ENCODE peak calls at places on chromosomes 12 and 14, in nine cellular contexts. One of them, this sample, is unnamed.

GRCh38 chr14:100554082-100554677 is 33.0 kb downstream of the BEGAIN start:
- DNase-seq in heart right ventricle: peak; percentile 43
- DNase-seq in OCI-LY7: no peak
- DNase-seq in mesendoderm: no peak
- DNase-seq in aorta: no peak
- DNase-seq in A673: peak; percentile 36
- DNase-seq in Peyer's patch: peak; percentile 85
- DNase-seq in upper lobe of right lung: peak; percentile 74
- DNase-seq in tibial artery: no peak
- DNase-seq in this sample: no peak

GRCh38 chr14:25150934-25151790 is 101.2 kb upstream of the STXBP6 start:
- DNase-seq in heart right ventricle: no peak
- DNase-seq in OCI-LY7: peak; percentile 55
- DNase-seq in mesendoderm: peak; percentile 57
- DNase-seq in aorta: no peak
- DNase-seq in A673: peak; percentile 68
- DNase-seq in Peyer's patch: no peak
- DNase-seq in upper lobe of right lung: no peak
- DNase-seq in tibial artery: no peak
- DNase-seq in this sample: no peak

GRCh38 chr14:71238835-71239234 is 331.6 kb downstream of the PCNX1 start:
- DNase-seq in heart right ventricle: no peak
- DNase-seq in OCI-LY7: no peak
- DNase-seq in mesendoderm: no peak
- DNase-seq in aorta: no peak
- DNase-seq in A673: no peak
- DNase-seq in Peyer's patch: no peak
- DNase-seq in upper lobe of right lung: no peak
- DNase-seq in tibial artery: no peak
- DNase-seq in this sample: no peak

GRCh38 chr12:81942588-81942987 is 183.4 kb upstream of the PPFIA2 start:
- DNase-seq in heart right ventricle: no peak
- DNase-seq in OCI-LY7: no peak
- DNase-seq in mesendoderm: no peak
- DNase-seq in aorta: no peak
- DNase-seq in A673: no peak
- DNase-seq in Peyer's patch: no peak
- DNase-seq in upper lobe of right lung: no peak
- DNase-seq in tibial artery: no peak
- DNase-seq in this sample: no peak

GRCh38 chr12:22518067-22518719 is 26.1 kb downstream of the C2CD5 start:
- DNase-seq in heart right ventricle: peak; percentile 47
- DNase-seq in OCI-LY7: no peak
- DNase-seq in mesendoderm: no peak
- DNase-seq in aorta: no peak
- DNase-seq in A673: no peak
- DNase-seq in Peyer's patch: no peak
- DNase-seq in upper lobe of right lung: no peak
- DNase-seq in tibial artery: no peak
- DNase-seq in this sample: no peak

GRCh38 chr12:89710873-89711179 is 2.2 kb upstream of the ATP2B1 start:
- DNase-seq in heart right ventricle: no peak
- DNase-seq in OCI-LY7: no peak
- DNase-seq in mesendoderm: no peak
- DNase-seq in aorta: no peak
- DNase-seq in A673: no peak
- DNase-seq in Peyer's patch: no peak
- DNase-seq in upper lobe of right lung: no peak
- DNase-seq in tibial artery: no peak
- DNase-seq in this sample: no peak

GRCh38 chr12:94813314-94813713 is 163.0 kb upstream of the TMCC3 start:
- DNase-seq in heart right ventricle: no peak
- DNase-seq in OCI-LY7: peak; percentile 59
- DNase-seq in mesendoderm: no peak
- DNase-seq in aorta: no peak
- DNase-seq in A673: no peak
- DNase-seq in Peyer's patch: no peak
- DNase-seq in upper lobe of right lung: no peak
- DNase-seq in tibial artery: no peak
- DNase-seq in this sample: no peak

GRCh38 chr12:47850153-47851084 is 30.7 kb upstream of the HDAC7 start:
- DNase-seq in heart right ventricle: no peak
- DNase-seq in OCI-LY7: no peak
- DNase-seq in mesendoderm: peak; percentile 88
- DNase-seq in aorta: no peak
- DNase-seq in A673: no peak
- DNase-seq in Peyer's patch: no peak
- DNase-seq in upper lobe of right lung: no peak
- DNase-seq in tibial artery: no peak
- DNase-seq in this sample: no peak

GRCh38 chr12:120528861-120529525 is at the start of gene COQ5:
- DNase-seq in heart right ventricle: peak; percentile 94
- DNase-seq in OCI-LY7: peak; percentile 86
- DNase-seq in mesendoderm: peak; percentile 93
- DNase-seq in aorta: peak; percentile 92
- DNase-seq in A673: peak; percentile 95
- DNase-seq in Peyer's patch: peak; percentile 92
- DNase-seq in upper lobe of right lung: peak; percentile 94
- DNase-seq in tibial artery: peak; percentile 92
- DNase-seq in this sample: peak; percentile 90

GRCh38 chr12:49389092-49389703 is 21.9 kb downstream of the SPATS2 start:
- DNase-seq in heart right ventricle: no peak
- DNase-seq in OCI-LY7: no peak
- DNase-seq in mesendoderm: peak; percentile 92
- DNase-seq in aorta: peak; percentile 70
- DNase-seq in A673: no peak
- DNase-seq in Peyer's patch: no peak
- DNase-seq in upper lobe of right lung: peak; percentile 78
- DNase-seq in tibial artery: peak; percentile 27
- DNase-seq in this sample: peak; percentile 55

GRCh38 chr14:23566782-23567185 is 807 bp downstream of the AP1G2 start:
- DNase-seq in heart right ventricle: no peak
- DNase-seq in OCI-LY7: no peak
- DNase-seq in mesendoderm: no peak
- DNase-seq in aorta: no peak
- DNase-seq in A673: no peak
- DNase-seq in Peyer's patch: no peak
- DNase-seq in upper lobe of right lung: no peak
- DNase-seq in tibial artery: no peak
- DNase-seq in this sample: no peak

GRCh38 chr12:26648584-26648983 is 184.4 kb downstream of the ITPR2 start:
- DNase-seq in heart right ventricle: no peak
- DNase-seq in OCI-LY7: no peak
- DNase-seq in mesendoderm: no peak
- DNase-seq in aorta: no peak
- DNase-seq in A673: no peak
- DNase-seq in Peyer's patch: no peak
- DNase-seq in upper lobe of right lung: no peak
- DNase-seq in tibial artery: no peak
- DNase-seq in this sample: no peak

GRCh38 chr14:50242566-50243288 is 11.3 kb upstream of the SOS2 start:
- DNase-seq in heart right ventricle: no peak
- DNase-seq in OCI-LY7: no peak
- DNase-seq in mesendoderm: no peak
- DNase-seq in aorta: no peak
- DNase-seq in A673: no peak
- DNase-seq in Peyer's patch: no peak
- DNase-seq in upper lobe of right lung: no peak
- DNase-seq in tibial artery: no peak
- DNase-seq in this sample: no peak

GRCh38 chr12:110857528-110857927 is 10.7 kb downstream of the CCDC63 start:
- DNase-seq in heart right ventricle: no peak
- DNase-seq in OCI-LY7: no peak
- DNase-seq in mesendoderm: no peak
- DNase-seq in aorta: no peak
- DNase-seq in A673: no peak
- DNase-seq in Peyer's patch: no peak
- DNase-seq in upper lobe of right lung: no peak
- DNase-seq in tibial artery: no peak
- DNase-seq in this sample: no peak

GRCh38 chr14:35122696-35123387 is 490 bp downstream of the PRORP start:
- DNase-seq in heart right ventricle: no peak
- DNase-seq in OCI-LY7: peak; percentile 34
- DNase-seq in mesendoderm: peak; percentile 74
- DNase-seq in aorta: no peak
- DNase-seq in A673: no peak
- DNase-seq in Peyer's patch: no peak
- DNase-seq in upper lobe of right lung: no peak
- DNase-seq in tibial artery: peak; percentile 23
- DNase-seq in this sample: no peak

GRCh38 chr14:35124127-35124526 is 1.8 kb downstream of the PRORP start:
- DNase-seq in heart right ventricle: no peak
- DNase-seq in OCI-LY7: no peak
- DNase-seq in mesendoderm: no peak
- DNase-seq in aorta: no peak
- DNase-seq in A673: no peak
- DNase-seq in Peyer's patch: no peak
- DNase-seq in upper lobe of right lung: no peak
- DNase-seq in tibial artery: no peak
- DNase-seq in this sample: no peak

GRCh38 chr14:35121887-35122695 is at the start of the genes PPP2R3C and PRORP:
- DNase-seq in heart right ventricle: peak; percentile 93
- DNase-seq in OCI-LY7: peak; percentile 97
- DNase-seq in mesendoderm: peak; percentile 99
- DNase-seq in aorta: peak; percentile 95
- DNase-seq in A673: peak; percentile 95
- DNase-seq in Peyer's patch: peak; percentile 93
- DNase-seq in upper lobe of right lung: peak; percentile 96
- DNase-seq in tibial artery: peak; percentile 96
- DNase-seq in this sample: peak; percentile 82

GRCh38 chr14:35121026-35121886 is 534 bp downstream of the PPP2R3C start:
- DNase-seq in heart right ventricle: no peak
- DNase-seq in OCI-LY7: no peak
- DNase-seq in mesendoderm: no peak
- DNase-seq in aorta: peak; percentile 54
- DNase-seq in A673: peak; percentile 20
- DNase-seq in Peyer's patch: no peak
- DNase-seq in upper lobe of right lung: peak; percentile 66
- DNase-seq in tibial artery: peak; percentile 22
- DNase-seq in this sample: no peak

GRCh38 chr14:35123388-35123703 is 994 bp downstream of the PRORP start:
- DNase-seq in heart right ventricle: no peak
- DNase-seq in OCI-LY7: no peak
- DNase-seq in mesendoderm: no peak
- DNase-seq in aorta: no peak
- DNase-seq in A673: no peak
- DNase-seq in Peyer's patch: no peak
- DNase-seq in upper lobe of right lung: no peak
- DNase-seq in tibial artery: no peak
- DNase-seq in this sample: no peak
- H3K27ac ChIP-seq in heart right ventricle: peak overlapping the region; percentile 94
- H3K27ac ChIP-seq in OCI-LY7: peak overlapping the region; percentile 81
- H3K27ac ChIP-seq in mesendoderm: no peak overlapping the region
- H3K27ac ChIP-seq in aorta: no peak overlapping the region
- H3K27ac ChIP-seq in A673: peak overlapping the region; percentile 98
- H3K27ac ChIP-seq in Peyer's patch: peak overlapping the region; percentile 85
- H3K27ac ChIP-seq in upper lobe of right lung: peak overlapping the region; percentile 99
- H3K27ac ChIP-seq in tibial artery: peak overlapping the region; percentile 93
- H3K27ac ChIP-seq in this sample: peak overlapping the region; percentile 96

DNA sequence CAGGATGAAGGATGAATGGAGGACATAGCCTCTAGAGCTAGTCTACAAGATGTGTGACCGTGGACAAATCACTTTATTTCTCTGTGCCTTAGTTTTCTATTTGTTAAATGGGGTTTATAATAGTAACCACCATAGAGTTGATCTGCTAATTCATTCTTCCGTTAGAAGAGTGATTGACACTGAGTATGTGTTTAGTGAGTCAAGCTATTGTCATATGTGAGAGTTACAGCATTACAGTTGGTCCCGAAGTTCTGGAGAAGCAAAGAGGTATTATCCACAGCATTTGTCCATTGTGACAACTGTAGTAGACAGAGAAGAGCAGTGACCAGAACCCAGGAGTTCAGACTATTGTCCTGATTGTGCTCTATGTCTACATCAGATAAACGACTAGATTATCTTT is 14.1 kb downstream of the FAR2 start:
- DNase-seq in heart right ventricle: no peak
- DNase-seq in OCI-LY7: no peak
- DNase-seq in mesendoderm: no peak
- DNase-seq in aorta: no peak
- DNase-seq in A673: no peak
- DNase-seq in Peyer's patch: no peak
- DNase-seq in upper lobe of right lung: no peak
- DNase-seq in tibial artery: no peak
- DNase-seq in this sample: no peak
- H3K4me1 ChIP-seq in heart right ventricle: no peaks in the 10 kb centered on the region
- H3K4me1 ChIP-seq in OCI-LY7: peaks cover 18% of the 10 kb centered on the region
- H3K4me1 ChIP-seq in mesendoderm: peaks cover 3% of the 10 kb centered on the region
- H3K4me1 ChIP-seq in aorta: no peaks in the 10 kb centered on the region
- H3K4me1 ChIP-seq in A673: peaks cover 34% of the 10 kb centered on the region
- H3K4me1 ChIP-seq in Peyer's patch: peaks cover 44% of the 10 kb centered on the region
- H3K4me1 ChIP-seq in upper lobe of right lung: peaks cover 39% of the 10 kb centered on the region
- H3K4me1 ChIP-seq in tibial artery: no peaks in the 10 kb centered on the region
- H3K4me1 ChIP-seq in this sample: peaks cover 11% of the 10 kb centered on the region

DNA sequence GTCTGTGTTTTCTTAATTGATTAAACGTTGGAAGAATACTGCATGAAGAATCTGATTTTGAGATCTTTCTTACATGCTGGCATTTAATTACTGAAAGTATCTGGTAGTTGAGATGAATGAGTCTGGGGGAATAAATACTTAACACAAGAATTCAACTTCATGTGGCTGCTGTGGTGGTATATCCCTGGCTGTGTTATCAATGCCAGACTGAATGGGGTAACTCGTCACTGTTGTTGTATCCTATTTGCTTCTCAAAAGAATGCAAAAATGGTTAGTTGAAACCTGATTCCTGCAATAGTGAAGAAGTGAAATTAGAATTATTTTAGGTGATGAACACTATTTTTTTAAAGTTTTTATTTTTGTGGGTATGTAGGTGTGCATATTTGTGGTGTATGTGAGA is 72.5 kb downstream of the HMGA2 start:
- DNase-seq in heart right ventricle: no peak
- DNase-seq in OCI-LY7: no peak
- DNase-seq in mesendoderm: peak; percentile 59
- DNase-seq in aorta: no peak
- DNase-seq in A673: no peak
- DNase-seq in Peyer's patch: no peak
- DNase-seq in upper lobe of right lung: no peak
- DNase-seq in tibial artery: no peak
- DNase-seq in this sample: no peak
- H3K27ac ChIP-seq in heart right ventricle: no peak overlapping the region
- H3K27ac ChIP-seq in OCI-LY7: no peak overlapping the region
- H3K27ac ChIP-seq in mesendoderm: peak overlapping the region; percentile 60
- H3K27ac ChIP-seq in aorta: no peak overlapping the region
- H3K27ac ChIP-seq in A673: no peak overlapping the region
- H3K27ac ChIP-seq in Peyer's patch: no peak overlapping the region
- H3K27ac ChIP-seq in upper lobe of right lung: no peak overlapping the region
- H3K27ac ChIP-seq in tibial artery: no peak overlapping the region
- H3K27ac ChIP-seq in this sample: no peak overlapping the region

DNA sequence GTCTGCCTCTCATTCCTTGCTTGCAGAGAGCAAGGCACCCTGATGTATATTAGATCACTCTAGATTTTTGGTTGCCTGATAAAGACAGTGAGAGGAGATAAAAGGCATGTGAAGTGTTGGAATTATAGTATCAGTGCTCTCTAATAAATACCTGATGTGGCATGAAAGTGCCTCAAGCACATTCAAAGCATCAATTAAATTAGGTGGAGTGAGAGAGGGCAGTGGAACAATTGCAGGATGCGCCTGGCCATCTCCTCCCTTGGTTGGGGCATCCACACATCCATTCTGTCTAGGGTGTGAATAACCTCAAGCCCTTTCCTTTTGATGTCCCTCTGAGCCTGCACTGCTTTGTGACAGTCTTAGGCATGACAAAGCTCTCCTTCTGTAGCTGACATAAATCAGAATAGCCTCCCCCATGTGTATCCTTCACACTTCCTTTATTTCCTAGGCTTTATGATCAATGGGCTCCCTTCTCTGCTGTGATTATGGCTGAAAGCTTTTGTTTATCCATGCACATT is 13.6 kb downstream of the EMP1 start:
- DNase-seq in heart right ventricle: no peak
- DNase-seq in OCI-LY7: no peak
- DNase-seq in mesendoderm: peak; percentile 38
- DNase-seq in aorta: no peak
- DNase-seq in A673: no peak
- DNase-seq in Peyer's patch: no peak
- DNase-seq in upper lobe of right lung: no peak
- DNase-seq in tibial artery: no peak
- DNase-seq in this sample: no peak
- H3K4me1 ChIP-seq in heart right ventricle: peaks cover 51% of the 10 kb centered on the region
- H3K4me1 ChIP-seq in OCI-LY7: no peaks in the 10 kb centered on the region
- H3K4me1 ChIP-seq in mesendoderm: peaks cover 13% of the 10 kb centered on the region
- H3K4me1 ChIP-seq in aorta: no peaks in the 10 kb centered on the region
- H3K4me1 ChIP-seq in A673: peaks cover 49% of the 10 kb centered on the region
- H3K4me1 ChIP-seq in Peyer's patch: peaks cover 44% of the 10 kb centered on the region
- H3K4me1 ChIP-seq in upper lobe of right lung: peaks cover 59% of the 10 kb centered on the region
- H3K4me1 ChIP-seq in tibial artery: peaks cover 29% of the 10 kb centered on the region
- H3K4me1 ChIP-seq in this sample: peaks cover 5% of the 10 kb centered on the region